ENCODE peak calls at places on chromosomes 11 and 22, in ten cellular contexts. G, J, C, Y, W, D, Z, X, M and K are unnamed samples.

GRCh38 chr11:79081441-79082124 is 359.2 kb downstream of the TENM4 start:
- DNase-seq in D (no peak), Y (no peak), Z (no peak), G (no peak), W (no peak), J (no peak), C (no peak), M (peak; percentile 52), X (peak; percentile 24), K (no peak)

GRCh38 chr22:35630387-35630793 is 13.3 kb upstream of the MB start:
- DNase-seq in M (peak; percentile 31), Z (no peak), G (no peak), Y (peak; percentile 46), X (peak; percentile 51), W (peak; percentile 69), J (no peak), C (no peak), D (no peak), K (no peak)

GRCh38 chr11:116690623-116691022 is 82.2 kb downstream of the BUD13 start:
- DNase-seq in W (no peak), C (no peak), Z (no peak), J (no peak), D (no peak), X (no peak), Y (no peak), M (no peak), G (no peak), K (no peak)

GRCh38 chr22:23556026-23556620 is 24.0 kb downstream of the IGLL1 start:
- DNase-seq in Y (no peak), D (no peak), G (no peak), C (no peak), X (no peak), M (no peak), Z (peak; percentile 16), W (no peak), J (no peak), K (no peak)

GRCh38 chr11:90919332-90919731 is 696.5 kb upstream of the CHORDC1 start:
- DNase-seq in Y (no peak), C (no peak), G (no peak), M (no peak), J (no peak), Z (no peak), X (no peak), W (no peak), D (no peak), K (no peak)

GRCh38 chr11:133810179-133810550 is 35.1 kb downstream of the SPATA19 start:
- DNase-seq in C (no peak), X (no peak), D (no peak), G (no peak), Z (no peak), J (no peak), W (no peak), Y (no peak), M (no peak), K (no peak)

GRCh38 chr11:100932474-100933100 is 197.0 kb downstream of the PGR start:
- DNase-seq in W (peak; percentile 58), J (no peak), M (peak; percentile 73), Y (no peak), D (no peak), G (no peak), Z (no peak), X (peak; percentile 45), C (no peak), K (no peak)

GRCh38 chr22:30922151-30922611 is 46.4 kb downstream of the MORC2 start:
- DNase-seq in G (no peak), Y (no peak), Z (peak; percentile 86), W (peak; percentile 76), C (peak; percentile 72), M (peak; percentile 45), J (peak; percentile 77), X (peak; percentile 40), D (no peak), K (peak; percentile 37)

GRCh38 chr11:72823105-72823804 is 9.0 kb downstream of the ATG16L2 start:
- DNase-seq in X (no peak), W (no peak), Y (no peak), J (no peak), Z (no peak), C (no peak), M (no peak), G (no peak), D (no peak), K (peak; percentile 34)

GRCh38 chr11:72820439-72821139 is 6.4 kb downstream of the ATG16L2 start:
- DNase-seq in Z (no peak), G (no peak), X (peak; percentile 29), W (no peak), Y (no peak), J (no peak), C (no peak), M (no peak), D (no peak), K (no peak)

GRCh38 chr11:72821221-72821919 is 7.2 kb downstream of the ATG16L2 start:
- DNase-seq in W (no peak), J (no peak), Y (no peak), C (no peak), Z (no peak), X (peak; percentile 33), D (no peak), G (no peak), M (no peak), K (no peak)

GRCh38 chr11:72824020-72824419 is 9.8 kb downstream of the ATG16L2 start:
- DNase-seq in X (no peak), M (no peak), G (no peak), C (no peak), W (no peak), Z (no peak), Y (no peak), J (no peak), D (no peak), K (peak; percentile 31)

GRCh38 chr11:72821920-72822799 is 7.9 kb downstream of the ATG16L2 start:
- DNase-seq in G (no peak), M (peak; percentile 90), Y (peak; percentile 57), J (peak; percentile 93), D (peak; percentile 96), W (peak; percentile 90), C (peak; percentile 89), X (peak; percentile 92), Z (peak; percentile 94), K (peak; percentile 94)
- TF ChIP-seq CTCF in G (peak; percentile 40), M (no peak), Y (peak; percentile 57), J (peak; percentile 10), D (no peak), W (peak; percentile 3), C (no peak), X (no peak), Z (no peak), K (no peak)

GRCh38 chr11:14251754-14252153 is 107.2 kb downstream of the RRAS2 start:
- DNase-seq in G (no peak), Z (no peak), W (no peak), D (no peak), Y (no peak), J (no peak), M (no peak), C (no peak), X (no peak), K (no peak)

GRCh38 chr11:14253437-14253836 is 105.5 kb downstream of the RRAS2 start:
- DNase-seq in Y (no peak), M (peak; percentile 18), W (peak; percentile 10), J (no peak), D (no peak), Z (no peak), C (no peak), G (no peak), X (no peak), K (no peak)

GRCh38 chr11:14244926-14245325 is 114.1 kb downstream of the RRAS2 start:
- DNase-seq in D (no peak), Y (no peak), W (no peak), G (no peak), M (no peak), C (no peak), Z (no peak), J (no peak), X (no peak), K (no peak)

GRCh38 chr11:14248577-14248976 is 110.4 kb downstream of the RRAS2 start:
- DNase-seq in G (no peak), W (no peak), J (no peak), X (no peak), C (no peak), D (peak; percentile 60), Z (no peak), M (no peak), Y (no peak), K (no peak)

GRCh38 chr11:14249121-14249963 is 109.6 kb downstream of the RRAS2 start:
- DNase-seq in G (no peak), Z (peak; percentile 60), X (peak; percentile 55), J (no peak), D (peak; percentile 69), M (peak; percentile 73), W (peak; percentile 70), Y (no peak), C (no peak), K (no peak)
- TF ChIP-seq CTCF in G (peak; percentile 72), Z (peak; percentile 58), X (peak; percentile 86), J (peak; percentile 87), D (peak; percentile 94), M (peak; percentile 89), W (peak; percentile 79), Y (peak; percentile 91), C (peak; percentile 86), K (peak; percentile 76)

GRCh38 chr11:41175304-41175972 is 284.0 kb downstream of the LRRC4C start:
- DNase-seq in Y (peak; percentile 1), M (no peak), W (no peak), Z (no peak), D (no peak), X (peak; percentile 37), J (no peak), C (no peak), G (no peak), K (no peak)
- TF ChIP-seq CTCF in Y (peak; percentile 51), M (no peak), W (no peak), Z (no peak), D (no peak), X (peak; percentile 40), J (no peak), C (no peak), G (no peak), K (no peak)

DNA sequence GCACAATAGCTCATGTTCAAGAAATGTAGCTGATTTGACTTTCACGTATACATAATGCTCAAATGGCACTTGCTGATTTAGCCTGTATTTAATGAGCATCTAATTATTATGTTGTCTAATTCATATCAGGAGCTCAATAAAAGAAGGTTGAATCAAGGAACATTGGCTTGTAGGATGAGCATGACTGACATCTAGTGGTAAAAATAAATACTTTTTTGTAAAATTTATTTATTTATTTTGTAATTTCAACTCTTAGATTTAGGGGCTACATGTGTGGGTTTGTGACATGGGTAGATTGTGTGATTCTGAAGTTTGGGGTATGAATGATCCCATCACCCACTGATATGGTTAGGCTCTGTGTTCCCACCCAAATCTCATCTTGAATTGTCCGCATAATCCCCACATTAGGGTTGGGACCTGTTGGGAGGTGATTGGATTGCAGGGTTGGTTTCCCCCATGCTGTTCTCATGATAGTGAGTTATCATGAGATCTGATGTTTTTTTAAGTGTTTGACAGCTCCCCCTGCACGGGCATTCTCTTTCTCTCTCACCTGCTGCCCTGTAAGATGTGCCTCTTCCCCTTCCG is 1.7 kb upstream of the OR52E5 start:
- DNase-seq in D (no peak), M (peak; percentile 30), Y (no peak), G (no peak), X (peak; percentile 32), W (peak; percentile 15), Z (no peak), C (no peak), J (no peak), K (no peak)
- TF ChIP-seq CTCF in D (no peak), M (peak; percentile 52), Y (peak; percentile 65), G (no peak), X (peak; percentile 39), W (peak; percentile 39), Z (no peak), C (peak; percentile 44), J (peak; percentile 45), K (peak; percentile 34)